ENCODE peak calls at places on chromosomes 5 and 9, in five cellular contexts. Z is CD8-positive, alpha-beta memory T cell; K is GM23338; X is effector memory CD4-positive, alpha-beta T cell; M is uterus. S is an unnamed sample.

GRCh38 chr5:481347-481746 is 38.4 kb downstream of the EXOC3 start:
- DNase-seq in K (no peak), M (no peak), Z (no peak), X (no peak), S (no peak)

GRCh38 chr5:94524841-94525697 is 93.3 kb downstream of the KIAA0825 start:
- DNase-seq in X (no peak), K (peak; percentile 75), Z (no peak), M (no peak), S (no peak)

GRCh38 chr5:115543365-115543700 is 1.2 kb downstream of the FEM1C start:
- DNase-seq in K (no peak), Z (no peak), M (no peak), X (no peak), S (no peak)

GRCh38 chr5:32507738-32508434 is 63.3 kb upstream of the ZFR start:
- DNase-seq in K (no peak), M (peak; percentile 64), X (no peak), Z (no peak), S (no peak)

GRCh38 chr5:168833383-168833782 is 254.2 kb upstream of the PANK3 start:
- DNase-seq in Z (no peak), X (no peak), K (no peak), M (no peak), S (no peak)

GRCh38 chr9:110148384-110148783 is 59.6 kb downstream of the C9orf152 start:
- DNase-seq in X (no peak), Z (no peak), K (no peak), M (no peak), S (no peak)

GRCh38 chr9:86907346-86907745 is 40.0 kb downstream of the GAS1 start:
- DNase-seq in M (no peak), K (no peak), Z (no peak), X (no peak), S (no peak)

GRCh38 chr5:140996055-140996454 is 29.8 kb downstream of the PCDHAC2 start:
- DNase-seq in K (no peak), Z (no peak), M (no peak), X (no peak), S (no peak)

GRCh38 chr9:72527801-72528195 is 6.4 kb downstream of the TMC1 start:
- DNase-seq in Z (no peak), X (no peak), M (no peak), K (no peak), S (no peak)

GRCh38 chr5:181235323-181235688 is 8.4 kb downstream of the RACK1 start:
- DNase-seq in Z (no peak), M (no peak), K (no peak), X (no peak), S (no peak)

GRCh38 chr5:138936225-138936967 is 61.3 kb upstream of the LRRTM2 start:
- DNase-seq in K (peak; percentile 44), Z (no peak), M (no peak), X (no peak), S (no peak)

GRCh38 chr5:89069591-89069990 is 186.6 kb upstream of the MEF2C start:
- DNase-seq in Z (no peak), K (no peak), M (no peak), X (no peak), S (no peak)

GRCh38 chr5:154302181-154302580 is 111.6 kb downstream of the GALNT10 start:
- DNase-seq in K (no peak), X (no peak), Z (no peak), M (no peak), S (peak; percentile 81)

GRCh38 chr9:130313103-130313858 is 47.7 kb downstream of the HMCN2 start:
- DNase-seq in M (no peak), K (no peak), Z (no peak), X (no peak), S (no peak)

GRCh38 chr5:41286165-41286564 is 72.8 kb upstream of the C6 start:
- DNase-seq in K (no peak), Z (no peak), M (no peak), X (no peak), S (no peak)

GRCh38 chr5:78236046-78236445 is 58.5 kb downstream of the AP3B1 start:
- DNase-seq in M (no peak), X (no peak), Z (no peak), K (no peak), S (no peak)

GRCh38 chr5:16897284-16897704 is 38.8 kb downstream of the MYO10 start:
- DNase-seq in K (peak; percentile 36), X (no peak), Z (no peak), M (no peak), S (no peak)

GRCh38 chr9:125361837-125362531 is 100.4 kb downstream of the GAPVD1 start:
- DNase-seq in K (peak; percentile 69), Z (no peak), X (no peak), M (no peak), S (no peak)

GRCh38 chr5:122390107-122390506 is 78.1 kb downstream of the SNCAIP start:
- DNase-seq in Z (no peak), X (no peak), M (no peak), K (no peak), S (no peak)

GRCh38 chr9:120693609-120694008 is 20.7 kb downstream of the MEGF9 start:
- DNase-seq in K (no peak), M (no peak), X (no peak), Z (no peak), S (no peak)

GRCh38 chr5:53246042-53246836 is 136.7 kb upstream of the MOCS2 start:
- DNase-seq in M (no peak), X (no peak), Z (no peak), K (no peak), S (no peak)

GRCh38 chr5:142845402-142845901 is 75.3 kb downstream of the ARHGAP26 start:
- DNase-seq in K (no peak), M (no peak), X (no peak), Z (no peak), S (no peak)

GRCh38 chr9:85685081-85685480 is 56.7 kb downstream of the AGTPBP1 start:
- DNase-seq in X (no peak), K (no peak), M (no peak), Z (no peak), S (no peak)

GRCh38 chr5:56233230-56233629 is at the start of gene ANKRD55:
- DNase-seq in Z (no peak), X (no peak), K (no peak), M (no peak), S (no peak)

GRCh38 chr5:138874241-138874640 is 894 bp downstream of the LRRTM2 start:
- DNase-seq in Z (no peak), X (no peak), K (no peak), M (no peak), S (no peak)

GRCh38 chr5:83000448-83000847 is 76.7 kb downstream of the TMEM167A start:
- DNase-seq in X (no peak), Z (no peak), K (no peak), M (no peak), S (no peak)

GRCh38 chr5:362978-363765 is 41.7 kb downstream of the AHRR start:
- DNase-seq in Z (no peak), M (no peak), K (no peak), X (no peak), S (no peak)

GRCh38 chr9:114031037-114031436 is 47.1 kb downstream of the AMBP start:
- DNase-seq in K (no peak), M (no peak), Z (no peak), X (no peak), S (no peak)

GRCh38 chr9:32622948-32623347 is 12.5 kb downstream of the TAF1L start:
- DNase-seq in Z (no peak), M (no peak), X (no peak), K (no peak), S (no peak)

GRCh38 chr9:124897570-124898460 is 35.9 kb downstream of the ARPC5L start:
- DNase-seq in X (no peak), Z (no peak), M (no peak), K (no peak), S (peak; percentile 9)

GRCh38 chr5:79396265-79396664 is 117.7 kb downstream of the HOMER1 start:
- DNase-seq in Z (no peak), M (no peak), K (no peak), X (no peak), S (no peak)

GRCh38 chr5:24539625-24540024 is 105.2 kb downstream of the CDH10 start:
- DNase-seq in K (no peak), M (no peak), X (no peak), Z (no peak), S (no peak)

GRCh38 chr5:41625571-41625970 is 115.2 kb upstream of the PLCXD3 start:
- DNase-seq in K (no peak), M (no peak), Z (no peak), X (no peak), S (no peak)

GRCh38 chr5:128736567-128736966 is 198.5 kb upstream of the FBN2 start:
- DNase-seq in M (no peak), X (no peak), K (peak; percentile 14), Z (no peak), S (no peak)

GRCh38 chr9:122252796-122253195 is 11.8 kb downstream of the RBM18 start:
- DNase-seq in X (no peak), M (no peak), K (peak; percentile 69), Z (no peak), S (no peak)

GRCh38 chr5:139414601-139415121 is 10.8 kb upstream of the SPATA24 start:
- DNase-seq in M (no peak), X (no peak), Z (no peak), K (no peak), S (no peak)

GRCh38 chr9:69380301-69380700 is 55.3 kb downstream of the ENTREP1 start:
- DNase-seq in K (no peak), X (no peak), Z (no peak), M (no peak), S (no peak)

DNA sequence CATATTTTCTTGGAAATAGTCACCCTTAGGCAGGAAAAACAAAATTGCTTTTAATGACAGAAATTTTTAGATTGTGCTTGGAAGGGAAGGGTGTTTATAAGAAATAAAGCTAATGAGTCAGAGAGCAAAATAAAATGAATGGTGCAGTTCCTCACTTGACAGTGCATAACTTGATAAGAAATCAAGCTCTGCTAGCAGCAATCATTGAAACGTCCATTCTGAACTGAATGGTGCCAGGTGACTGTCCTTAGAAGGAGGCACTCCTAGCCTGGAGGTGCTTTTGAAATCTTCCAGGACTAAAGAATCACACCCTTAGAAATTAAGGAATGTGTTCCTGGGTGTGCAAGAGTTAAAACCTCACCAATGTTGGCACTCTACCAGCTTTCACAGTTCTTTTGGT is 202.5 kb downstream of the EFNA5 start:
- DNase-seq in Z (no peak), X (no peak), M (no peak), K (no peak), S (no peak)
- H3K4me1 ChIP-seq in Z (peaks cover 3% of the 10 kb centered on the region), X (no peaks in the 10 kb centered on the region), M (no peaks in the 10 kb centered on the region), K (peaks cover 78% of the 10 kb centered on the region), S (peaks cover 16% of the 10 kb centered on the region)

DNA sequence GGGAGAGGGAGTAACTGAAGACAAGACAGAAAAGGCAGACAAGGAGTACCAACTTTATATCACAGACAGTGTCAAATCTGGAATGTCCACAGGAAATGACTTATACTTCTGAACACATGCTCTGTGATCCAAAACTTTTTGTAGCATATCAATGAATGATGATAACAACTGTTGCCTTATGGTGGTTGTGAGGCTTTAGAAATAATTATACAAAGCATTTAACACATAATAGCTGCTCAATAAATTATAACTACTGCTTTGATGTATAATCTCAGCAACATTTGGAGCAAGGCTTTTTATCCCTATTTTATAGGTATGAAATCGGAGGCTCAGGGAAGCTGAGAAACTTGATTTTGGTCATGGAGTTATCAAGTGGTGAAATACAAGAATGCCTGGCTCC is 3.3 kb upstream of the ASTN2 start:
- DNase-seq in K (no peak), M (no peak), Z (no peak), X (no peak), S (no peak)
- H3K4me1 ChIP-seq in K (peaks cover 14% of the 10 kb centered on the region), M (no peaks in the 10 kb centered on the region), Z (no peaks in the 10 kb centered on the region), X (no peaks in the 10 kb centered on the region), S (no peaks in the 10 kb centered on the region)

GRCh38 chr9:134370638-134371037 is 44.4 kb downstream of the RXRA start:
- DNase-seq in Z (no peak), K (no peak), X (no peak), M (no peak), S (no peak)
- H3K4me1 ChIP-seq in Z (no peaks in the 10 kb centered on the region), K (no peaks in the 10 kb centered on the region), X (peaks cover 4% of the 10 kb centered on the region), M (peaks cover 23% of the 10 kb centered on the region), S (no peaks in the 10 kb centered on the region)

GRCh38 chr5:124724357-124725039 is 21.9 kb downstream of the ZNF608 start:
- DNase-seq in X (no peak), Z (no peak), K (no peak), M (no peak), S (no peak)
- H3K4me1 ChIP-seq in X (no peaks in the 10 kb centered on the region), Z (no peaks in the 10 kb centered on the region), K (peaks cover 42% of the 10 kb centered on the region), M (no peaks in the 10 kb centered on the region), S (no peaks in the 10 kb centered on the region)

S was measured in aorta.